ENCODE peak calls at places on chromosomes 1 and 21, in ten cellular contexts. I is DMS 273 treated with DMSO at 0.1 percent for 48 hours; G is NCI-H82; Z is left ventricle myocardium superior; X is sciatic nerve; T is NAMALWA; Q is EL; L is mesenchymal stem cell; Y is activated T-cell treated with anti-CD3 and anti-CD28 coated beads, Interleukin-2, amount 50 U/mL, for 72 hours; D is anterior cingulate cortex. K is an unnamed sample.

GRCh38 chr1:114468710-114469468 is 42.1 kb downstream of the TRIM33 start:
- DNase-seq in I (no peak), G (no peak), Z (no peak), X (no peak), T (no peak), Q (peak), L (peak), Y (peak), D (no peak), K (peak)

GRCh38 chr21:31529406-31529805 is 130.1 kb upstream of the SOD1 start:
- DNase-seq in I (no peak), G (no peak), Z (no peak), X (no peak), T (no peak), Q (no peak), L (no peak), Y (no peak), D (no peak), K (no peak)

GRCh38 chr1:205298191-205298994 is 23.2 kb downstream of the NUAK2 start:
- DNase-seq in I (no peak), G (no peak), Z (no peak), X (no peak), T (no peak), Q (peak), L (peak), Y (no peak), D (no peak), K (peak)

GRCh38 chr1:149917590-149918144 is at the start of gene SV2A:
- DNase-seq in I (peak), G (peak), Z (peak), X (no peak), T (no peak), Q (peak), L (peak), Y (peak), D (peak), K (peak)

GRCh38 chr1:61639218-61639617 is 85.7 kb downstream of the TM2D1 start:
- DNase-seq in I (no peak), G (peak), Z (no peak), X (no peak), T (no peak), Q (no peak), L (no peak), Y (no peak), D (no peak), K (peak)

GRCh38 chr1:200038645-200038986 is 11.1 kb downstream of the NR5A2 start:
- DNase-seq in I (no peak), G (no peak), Z (no peak), X (no peak), T (no peak), Q (no peak), L (peak), Y (no peak), D (no peak), K (no peak)

GRCh38 chr1:50271968-50272578 is 151.2 kb downstream of the DMRTA2 start:
- DNase-seq in I (peak), G (peak), Z (peak), X (no peak), T (peak), Q (peak), L (no peak), Y (peak), D (peak), K (no peak)

GRCh38 chr1:184504012-184504694 is 117.3 kb downstream of the C1orf21 start:
- DNase-seq in I (no peak), G (no peak), Z (no peak), X (no peak), T (no peak), Q (no peak), L (no peak), Y (no peak), D (no peak), K (no peak)

GRCh38 chr1:52233463-52233862 is 91.6 kb downstream of the ZFYVE9 start:
- DNase-seq in I (no peak), G (no peak), Z (no peak), X (no peak), T (no peak), Q (no peak), L (no peak), Y (no peak), D (no peak), K (no peak)

GRCh38 chr1:22375601-22376000 is 76.0 kb upstream of the ZBTB40 start:
- DNase-seq in I (no peak), G (no peak), Z (no peak), X (no peak), T (no peak), Q (no peak), L (no peak), Y (no peak), D (no peak), K (no peak)

GRCh38 chr1:1920608-1921458 is 1.8 kb upstream of the TMEM52 start:
- DNase-seq in I (no peak), G (no peak), Z (peak), X (peak), T (no peak), Q (no peak), L (no peak), Y (no peak), D (no peak), K (no peak)

GRCh38 chr1:200775850-200776249 is 37.2 kb downstream of the CAMSAP2 start:
- DNase-seq in I (no peak), G (no peak), Z (no peak), X (no peak), T (no peak), Q (no peak), L (no peak), Y (no peak), D (no peak), K (peak)

GRCh38 chr1:232170909-232171308 is 459.0 kb downstream of the SIPA1L2 start:
- DNase-seq in I (no peak), G (no peak), Z (no peak), X (no peak), T (no peak), Q (no peak), L (no peak), Y (no peak), D (no peak), K (no peak)

GRCh38 chr21:45017376-45017960 is 56.9 kb upstream of the ADARB1 start:
- DNase-seq in I (no peak), G (no peak), Z (peak), X (no peak), T (no peak), Q (no peak), L (no peak), Y (no peak), D (no peak), K (no peak)

GRCh38 chr1:37240897-37241296 is 206.6 kb upstream of the GRIK3 start:
- DNase-seq in I (peak), G (peak), Z (no peak), X (no peak), T (no peak), Q (no peak), L (no peak), Y (no peak), D (peak), K (no peak)

GRCh38 chr1:26959722-26960624 is at the start of gene KDF1:
- DNase-seq in I (no peak), G (no peak), Z (peak), X (no peak), T (peak), Q (no peak), L (no peak), Y (peak), D (no peak), K (no peak)

GRCh38 chr1:35886606-35887431 is 3.8 kb downstream of the AGO1 start:
- DNase-seq in I (no peak), G (peak), Z (no peak), X (no peak), T (peak), Q (no peak), L (peak), Y (no peak), D (no peak), K (peak)

GRCh38 chr1:53604291-53604919 is 134.6 kb downstream of the GLIS1 start:
- DNase-seq in I (peak), G (no peak), Z (no peak), X (peak), T (no peak), Q (no peak), L (no peak), Y (no peak), D (no peak), K (no peak)

GRCh38 chr1:11062965-11063401 is 3.2 kb upstream of the SRM start:
- DNase-seq in I (no peak), G (no peak), Z (no peak), X (no peak), T (no peak), Q (peak), L (no peak), Y (peak), D (no peak), K (peak)

GRCh38 chr21:45530423-45531113 is 11.7 kb downstream of the SLC19A1 start:
- DNase-seq in I (no peak), G (no peak), Z (peak), X (peak), T (no peak), Q (no peak), L (no peak), Y (no peak), D (no peak), K (no peak)